ENCODE peak calls at places on chromosomes 13 and 19, in four cellular contexts. One of them, this sample, is unnamed.

GRCh38 chr13:48920730-48921129 is 55.0 kb upstream of the FNDC3A start:
- DNase-seq in naive thymus-derived CD4-positive, alpha-beta T cell: no peak
- DNase-seq in GM23248: no peak
- DNase-seq in fibroblast of lung: no peak
- DNase-seq in this sample: no peak

GRCh38 chr19:9885077-9885552 is 50.0 kb downstream of the PIN1 start:
- DNase-seq in naive thymus-derived CD4-positive, alpha-beta T cell: no peak
- DNase-seq in GM23248: peak; percentile 73
- DNase-seq in fibroblast of lung: peak; percentile 33
- DNase-seq in this sample: no peak

GRCh38 chr19:55005684-55006488 is 32.2 kb downstream of the GP6 start:
- DNase-seq in naive thymus-derived CD4-positive, alpha-beta T cell: peak; percentile 26
- DNase-seq in GM23248: peak; percentile 14
- DNase-seq in fibroblast of lung: peak; percentile 46
- DNase-seq in this sample: no peak

GRCh38 chr19:15200575-15201364 is at the start of gene NOTCH3:
- DNase-seq in naive thymus-derived CD4-positive, alpha-beta T cell: no peak
- DNase-seq in GM23248: peak; percentile 70
- DNase-seq in fibroblast of lung: no peak
- DNase-seq in this sample: no peak

GRCh38 chr13:42807236-42807635 is 25.9 kb downstream of the FAM216B start:
- DNase-seq in naive thymus-derived CD4-positive, alpha-beta T cell: no peak
- DNase-seq in GM23248: no peak
- DNase-seq in fibroblast of lung: no peak
- DNase-seq in this sample: no peak

GRCh38 chr13:41006951-41007350 is 12.2 kb downstream of the ELF1 start:
- DNase-seq in naive thymus-derived CD4-positive, alpha-beta T cell: no peak
- DNase-seq in GM23248: no peak
- DNase-seq in fibroblast of lung: no peak
- DNase-seq in this sample: no peak

GRCh38 chr19:4722671-4723464 is 774 bp downstream of the DPP9 start:
- DNase-seq in naive thymus-derived CD4-positive, alpha-beta T cell: no peak
- DNase-seq in GM23248: peak; percentile 87
- DNase-seq in fibroblast of lung: peak; percentile 78
- DNase-seq in this sample: no peak

GRCh38 chr13:49649244-49649962 is 21.1 kb downstream of the ARL11 start:
- DNase-seq in naive thymus-derived CD4-positive, alpha-beta T cell: no peak
- DNase-seq in GM23248: peak; percentile 52
- DNase-seq in fibroblast of lung: peak; percentile 71
- DNase-seq in this sample: no peak

GRCh38 chr13:39909634-39910033 is 254.2 kb downstream of the COG6 start:
- DNase-seq in naive thymus-derived CD4-positive, alpha-beta T cell: no peak
- DNase-seq in GM23248: no peak
- DNase-seq in fibroblast of lung: no peak
- DNase-seq in this sample: no peak

GRCh38 chr19:40026597-40026970 is 29.4 kb downstream of the ZNF780B start:
- DNase-seq in naive thymus-derived CD4-positive, alpha-beta T cell: no peak
- DNase-seq in GM23248: no peak
- DNase-seq in fibroblast of lung: no peak
- DNase-seq in this sample: no peak

GRCh38 chr13:39855236-39855635 is 199.8 kb downstream of the COG6 start:
- DNase-seq in naive thymus-derived CD4-positive, alpha-beta T cell: no peak
- DNase-seq in GM23248: no peak
- DNase-seq in fibroblast of lung: no peak
- DNase-seq in this sample: no peak

GRCh38 chr13:24168392-24168750 is 7.9 kb downstream of the SPATA13 start:
- DNase-seq in naive thymus-derived CD4-positive, alpha-beta T cell: no peak
- DNase-seq in GM23248: peak; percentile 86
- DNase-seq in fibroblast of lung: no peak
- DNase-seq in this sample: no peak

GRCh38 chr19:2523630-2524311 is 47.8 kb downstream of the GADD45B start:
- DNase-seq in naive thymus-derived CD4-positive, alpha-beta T cell: no peak
- DNase-seq in GM23248: peak; percentile 92
- DNase-seq in fibroblast of lung: no peak
- DNase-seq in this sample: no peak

GRCh38 chr13:110716235-110716505 is 2.7 kb downstream of the ING1 start:
- DNase-seq in naive thymus-derived CD4-positive, alpha-beta T cell: no peak
- DNase-seq in GM23248: peak; percentile 66
- DNase-seq in fibroblast of lung: peak; percentile 48
- DNase-seq in this sample: no peak

GRCh38 chr19:13031917-13032623 is 36.8 kb downstream of the NFIX start:
- DNase-seq in naive thymus-derived CD4-positive, alpha-beta T cell: no peak
- DNase-seq in GM23248: peak; percentile 85
- DNase-seq in fibroblast of lung: peak; percentile 78
- DNase-seq in this sample: no peak

GRCh38 chr13:102236830-102237621 is 164.8 kb downstream of the FGF14 start:
- DNase-seq in naive thymus-derived CD4-positive, alpha-beta T cell: no peak
- DNase-seq in GM23248: no peak
- DNase-seq in fibroblast of lung: no peak
- DNase-seq in this sample: no peak

GRCh38 chr13:107202371-107203023 is 634.6 kb upstream of the ARGLU1 start:
- DNase-seq in naive thymus-derived CD4-positive, alpha-beta T cell: no peak
- DNase-seq in GM23248: peak; percentile 76
- DNase-seq in fibroblast of lung: peak; percentile 56
- DNase-seq in this sample: no peak

GRCh38 chr13:62702502-62702901 is 1286.9 kb upstream of the PCDH20 start:
- DNase-seq in naive thymus-derived CD4-positive, alpha-beta T cell: no peak
- DNase-seq in GM23248: no peak
- DNase-seq in fibroblast of lung: no peak
- DNase-seq in this sample: no peak

GRCh38 chr13:51645154-51645650 is 60.9 kb downstream of the WDFY2 start:
- DNase-seq in naive thymus-derived CD4-positive, alpha-beta T cell: peak; percentile 29
- DNase-seq in GM23248: peak; percentile 95
- DNase-seq in fibroblast of lung: peak; percentile 90
- DNase-seq in this sample: peak; percentile 24

GRCh38 chr13:30165071-30165470 is 142.3 kb downstream of the KATNAL1 start:
- DNase-seq in naive thymus-derived CD4-positive, alpha-beta T cell: no peak
- DNase-seq in GM23248: no peak
- DNase-seq in fibroblast of lung: no peak
- DNase-seq in this sample: no peak

DNA sequence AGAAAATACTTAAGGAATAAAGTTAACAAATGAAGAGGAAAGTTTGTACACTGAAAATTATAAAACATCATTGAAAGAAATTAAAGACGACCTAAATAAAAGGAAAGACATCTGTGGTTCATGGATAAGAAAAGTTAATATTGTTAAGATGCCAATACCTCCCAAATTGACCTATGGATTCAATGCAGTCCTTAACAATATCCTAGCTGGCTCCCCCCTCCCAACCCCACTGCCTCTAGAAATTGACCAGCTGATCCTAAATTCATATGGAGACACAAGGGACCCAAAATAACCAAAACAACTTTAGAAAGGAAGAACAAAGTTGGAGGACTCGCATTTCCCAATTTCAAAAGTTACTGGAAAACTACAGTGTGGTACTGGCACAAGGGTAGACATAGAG is 28.3 kb downstream of the ZNF45 start:
- DNase-seq in naive thymus-derived CD4-positive, alpha-beta T cell: no peak
- DNase-seq in GM23248: no peak
- DNase-seq in fibroblast of lung: no peak
- DNase-seq in this sample: no peak
- H3K9me3 ChIP-seq in naive thymus-derived CD4-positive, alpha-beta T cell: peaks cover 69% of the 10 kb centered on the region
- H3K9me3 ChIP-seq in GM23248: no peaks in the 10 kb centered on the region
- H3K9me3 ChIP-seq in fibroblast of lung: no peaks in the 10 kb centered on the region
- H3K9me3 ChIP-seq in this sample: peaks cover 19% of the 10 kb centered on the region

DNA sequence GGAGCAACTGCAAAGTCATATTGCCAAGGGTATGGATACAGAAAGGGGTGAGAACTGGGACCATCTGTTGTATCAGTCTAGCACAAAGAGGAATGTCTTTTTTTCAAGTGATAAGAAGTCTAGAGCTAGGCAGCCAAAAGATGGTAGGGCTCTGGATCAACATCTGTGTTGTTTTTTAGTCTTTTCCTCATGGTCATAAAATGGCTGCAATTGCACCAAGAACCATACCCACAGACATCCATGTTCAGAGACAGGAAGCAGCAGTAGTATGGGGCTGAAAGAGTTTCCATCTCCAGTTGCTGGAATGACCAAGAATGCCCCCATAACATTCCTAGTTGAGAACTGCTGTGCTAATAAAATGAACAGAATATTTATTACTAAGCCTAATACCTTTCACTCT is 25.6 kb downstream of the KCNC3 start:
- DNase-seq in naive thymus-derived CD4-positive, alpha-beta T cell: no peak
- DNase-seq in GM23248: no peak
- DNase-seq in fibroblast of lung: no peak
- DNase-seq in this sample: no peak
- H3K9me3 ChIP-seq in naive thymus-derived CD4-positive, alpha-beta T cell: peaks cover 8% of the 10 kb centered on the region
- H3K9me3 ChIP-seq in GM23248: no peaks in the 10 kb centered on the region
- H3K9me3 ChIP-seq in fibroblast of lung: no peaks in the 10 kb centered on the region
- H3K9me3 ChIP-seq in this sample: no peaks in the 10 kb centered on the region

DNA sequence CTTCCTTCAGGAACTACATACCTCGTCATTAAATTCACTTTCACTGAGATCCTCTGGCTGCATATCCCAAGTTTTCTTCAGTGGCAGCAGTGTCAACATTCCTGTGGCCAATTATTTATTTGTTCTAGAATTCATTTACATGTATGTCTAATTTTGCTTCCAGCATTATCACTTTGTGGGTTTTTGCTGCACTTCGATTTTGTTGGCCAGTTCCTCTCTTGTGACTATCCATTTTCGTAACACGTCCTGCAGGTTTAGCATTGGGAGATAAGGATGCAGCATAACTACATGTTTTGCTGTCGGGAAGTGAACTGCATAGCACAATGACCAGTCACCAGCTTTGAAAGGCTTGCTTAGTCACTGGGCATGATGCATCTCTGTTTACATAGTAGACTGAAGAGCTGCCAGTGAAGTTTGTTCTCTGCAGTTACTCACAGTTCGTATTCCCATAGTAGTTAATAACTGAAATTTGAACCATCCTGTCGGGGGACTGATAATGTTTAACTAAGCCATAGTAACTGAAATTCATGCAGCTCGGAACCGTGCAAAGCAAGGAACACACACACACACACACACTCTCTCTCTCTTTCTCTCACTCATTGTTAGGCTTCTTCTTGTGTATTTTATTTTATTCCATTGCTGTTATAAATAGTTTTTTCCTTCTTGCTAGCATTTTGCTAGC is 28.3 kb downstream of the ZNF507 start:
- DNase-seq in naive thymus-derived CD4-positive, alpha-beta T cell: no peak
- DNase-seq in GM23248: peak; percentile 99
- DNase-seq in fibroblast of lung: peak; percentile 99
- DNase-seq in this sample: no peak
- H3K9me3 ChIP-seq in naive thymus-derived CD4-positive, alpha-beta T cell: no peaks in the 10 kb centered on the region
- H3K9me3 ChIP-seq in GM23248: no peaks in the 10 kb centered on the region
- H3K9me3 ChIP-seq in fibroblast of lung: no peaks in the 10 kb centered on the region
- H3K9me3 ChIP-seq in this sample: no peaks in the 10 kb centered on the region

DNA sequence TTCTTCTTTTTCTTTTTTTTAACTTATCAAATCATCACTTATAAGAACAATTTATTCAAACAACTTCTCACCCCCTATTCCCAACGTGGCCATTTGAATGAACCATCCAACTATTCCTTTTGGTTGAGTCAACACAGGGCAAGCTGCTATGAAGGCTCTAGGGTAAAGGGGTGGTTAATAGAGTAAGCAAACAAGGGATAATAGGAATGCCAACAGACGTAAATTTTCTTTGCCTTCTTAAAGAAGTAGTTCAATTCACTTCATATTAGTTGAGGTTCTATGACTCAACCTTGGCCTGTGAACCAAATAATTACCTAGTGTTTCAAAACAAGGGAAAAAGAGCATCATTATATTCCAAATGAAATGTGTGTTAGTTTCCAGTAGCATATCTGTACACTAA is 1383.8 kb upstream of the SLC10A2 start:
- DNase-seq in naive thymus-derived CD4-positive, alpha-beta T cell: no peak
- DNase-seq in GM23248: no peak
- DNase-seq in fibroblast of lung: no peak
- DNase-seq in this sample: no peak
- H3K9me3 ChIP-seq in naive thymus-derived CD4-positive, alpha-beta T cell: no peaks in the 10 kb centered on the region
- H3K9me3 ChIP-seq in GM23248: no peaks in the 10 kb centered on the region
- H3K9me3 ChIP-seq in fibroblast of lung: no peaks in the 10 kb centered on the region
- H3K9me3 ChIP-seq in this sample: no peaks in the 10 kb centered on the region

GRCh38 chr19:35782589-35782988 is 7.2 kb downstream of the ARHGAP33 start:
- DNase-seq in naive thymus-derived CD4-positive, alpha-beta T cell: no peak
- DNase-seq in GM23248: no peak
- DNase-seq in fibroblast of lung: no peak
- DNase-seq in this sample: no peak
- H3K9me3 ChIP-seq in naive thymus-derived CD4-positive, alpha-beta T cell: no peaks in the 10 kb centered on the region
- H3K9me3 ChIP-seq in GM23248: no peaks in the 10 kb centered on the region
- H3K9me3 ChIP-seq in fibroblast of lung: no peaks in the 10 kb centered on the region
- H3K9me3 ChIP-seq in this sample: no peaks in the 10 kb centered on the region

This sample was measured in T-helper 17 cell.